ENCODE peak calls at places on chromosome 9, in seven cellular contexts. One of them, this sample, is unnamed.

GRCh38 chr9:4435197-4435596 is 55.1 kb upstream of the SLC1A1 start:
- DNase-seq in HT1080: peak
- DNase-seq in NCI-H1436 treated with DMSO at 0.1 percent for 48 hours: no peak
- DNase-seq in NCI-H446 treated with DMSO at 0.1 percent for 48 hours: no peak
- DNase-seq in NCI-H1417 treated with DMSO at 0.1 percent for 48 hours: no peak
- DNase-seq in HT-29: peak
- DNase-seq in foreskin fibroblast: peak
- DNase-seq in this sample: no peak

GRCh38 chr9:40925149-40925548 is 203.3 kb downstream of the FOXD4L6 start:
- DNase-seq in NCI-H446 treated with DMSO at 0.1 percent for 48 hours: no peak
- DNase-seq in HT-29: no peak
- DNase-seq in HT1080: no peak
- DNase-seq in NCI-H1417 treated with DMSO at 0.1 percent for 48 hours: no peak
- DNase-seq in NCI-H1436 treated with DMSO at 0.1 percent for 48 hours: no peak
- DNase-seq in foreskin fibroblast: no peak
- DNase-seq in this sample: no peak

GRCh38 chr9:92718086-92719001 is 46.3 kb downstream of the BICD2 start:
- DNase-seq in NCI-H1417 treated with DMSO at 0.1 percent for 48 hours: no peak
- DNase-seq in NCI-H446 treated with DMSO at 0.1 percent for 48 hours: no peak
- DNase-seq in HT-29: no peak
- DNase-seq in NCI-H1436 treated with DMSO at 0.1 percent for 48 hours: no peak
- DNase-seq in HT1080: no peak
- DNase-seq in foreskin fibroblast: no peak
- DNase-seq in this sample: peak

GRCh38 chr9:94908583-94909249 is 182.2 kb downstream of the AOPEP start:
- DNase-seq in HT1080: no peak
- DNase-seq in HT-29: peak
- DNase-seq in NCI-H446 treated with DMSO at 0.1 percent for 48 hours: no peak
- DNase-seq in NCI-H1436 treated with DMSO at 0.1 percent for 48 hours: no peak
- DNase-seq in foreskin fibroblast: no peak
- DNase-seq in NCI-H1417 treated with DMSO at 0.1 percent for 48 hours: no peak
- DNase-seq in this sample: no peak

GRCh38 chr9:8734760-8735159 is 935.2 kb upstream of the DMAC1 start:
- DNase-seq in NCI-H1436 treated with DMSO at 0.1 percent for 48 hours: no peak
- DNase-seq in NCI-H446 treated with DMSO at 0.1 percent for 48 hours: no peak
- DNase-seq in HT-29: no peak
- DNase-seq in foreskin fibroblast: no peak
- DNase-seq in NCI-H1417 treated with DMSO at 0.1 percent for 48 hours: no peak
- DNase-seq in HT1080: no peak
- DNase-seq in this sample: no peak

GRCh38 chr9:132268725-132269352 is 85.9 kb downstream of the SETX start:
- DNase-seq in HT1080: peak
- DNase-seq in NCI-H1436 treated with DMSO at 0.1 percent for 48 hours: peak
- DNase-seq in HT-29: peak
- DNase-seq in foreskin fibroblast: peak
- DNase-seq in NCI-H1417 treated with DMSO at 0.1 percent for 48 hours: peak
- DNase-seq in NCI-H446 treated with DMSO at 0.1 percent for 48 hours: peak
- DNase-seq in this sample: peak

GRCh38 chr9:91813261-91813795 is 136.7 kb downstream of the ROR2 start:
- DNase-seq in HT-29: no peak
- DNase-seq in NCI-H1436 treated with DMSO at 0.1 percent for 48 hours: no peak
- DNase-seq in foreskin fibroblast: no peak
- DNase-seq in NCI-H446 treated with DMSO at 0.1 percent for 48 hours: no peak
- DNase-seq in NCI-H1417 treated with DMSO at 0.1 percent for 48 hours: no peak
- DNase-seq in HT1080: no peak
- DNase-seq in this sample: no peak

GRCh38 chr9:113568481-113569321 is 105.2 kb downstream of the RGS3 start:
- DNase-seq in NCI-H446 treated with DMSO at 0.1 percent for 48 hours: peak
- DNase-seq in HT-29: no peak
- DNase-seq in NCI-H1436 treated with DMSO at 0.1 percent for 48 hours: no peak
- DNase-seq in NCI-H1417 treated with DMSO at 0.1 percent for 48 hours: no peak
- DNase-seq in foreskin fibroblast: no peak
- DNase-seq in HT1080: no peak
- DNase-seq in this sample: no peak

GRCh38 chr9:18542837-18543405 is 69.0 kb downstream of the ADAMTSL1 start:
- DNase-seq in foreskin fibroblast: peak
- DNase-seq in NCI-H446 treated with DMSO at 0.1 percent for 48 hours: no peak
- DNase-seq in HT-29: no peak
- DNase-seq in NCI-H1417 treated with DMSO at 0.1 percent for 48 hours: no peak
- DNase-seq in NCI-H1436 treated with DMSO at 0.1 percent for 48 hours: no peak
- DNase-seq in HT1080: peak
- DNase-seq in this sample: no peak

GRCh38 chr9:87812375-87813118 is 70.1 kb upstream of the SPATA31E1 start:
- DNase-seq in NCI-H446 treated with DMSO at 0.1 percent for 48 hours: no peak
- DNase-seq in NCI-H1436 treated with DMSO at 0.1 percent for 48 hours: no peak
- DNase-seq in HT1080: peak
- DNase-seq in HT-29: peak
- DNase-seq in foreskin fibroblast: peak
- DNase-seq in NCI-H1417 treated with DMSO at 0.1 percent for 48 hours: no peak
- DNase-seq in this sample: peak

GRCh38 chr9:126613656-126614055 is at the start of gene LMX1B:
- DNase-seq in foreskin fibroblast: peak
- DNase-seq in HT1080: no peak
- DNase-seq in NCI-H1417 treated with DMSO at 0.1 percent for 48 hours: no peak
- DNase-seq in NCI-H446 treated with DMSO at 0.1 percent for 48 hours: no peak
- DNase-seq in NCI-H1436 treated with DMSO at 0.1 percent for 48 hours: no peak
- DNase-seq in HT-29: no peak
- DNase-seq in this sample: no peak

GRCh38 chr9:36143242-36143641 is 6.7 kb downstream of the GLIPR2 start:
- DNase-seq in NCI-H1436 treated with DMSO at 0.1 percent for 48 hours: no peak
- DNase-seq in NCI-H446 treated with DMSO at 0.1 percent for 48 hours: no peak
- DNase-seq in NCI-H1417 treated with DMSO at 0.1 percent for 48 hours: no peak
- DNase-seq in HT-29: no peak
- DNase-seq in foreskin fibroblast: no peak
- DNase-seq in HT1080: no peak
- DNase-seq in this sample: no peak

GRCh38 chr9:125189011-125189360 is 617 bp downstream of the PPP6C start:
- DNase-seq in HT-29: peak
- DNase-seq in NCI-H1436 treated with DMSO at 0.1 percent for 48 hours: no peak
- DNase-seq in NCI-H446 treated with DMSO at 0.1 percent for 48 hours: no peak
- DNase-seq in foreskin fibroblast: peak
- DNase-seq in HT1080: no peak
- DNase-seq in NCI-H1417 treated with DMSO at 0.1 percent for 48 hours: no peak
- DNase-seq in this sample: no peak

GRCh38 chr9:121662896-121663580 is 11.6 kb downstream of the DAB2IP start:
- DNase-seq in foreskin fibroblast: no peak
- DNase-seq in HT-29: no peak
- DNase-seq in NCI-H446 treated with DMSO at 0.1 percent for 48 hours: no peak
- DNase-seq in NCI-H1417 treated with DMSO at 0.1 percent for 48 hours: no peak
- DNase-seq in NCI-H1436 treated with DMSO at 0.1 percent for 48 hours: no peak
- DNase-seq in HT1080: no peak
- DNase-seq in this sample: no peak

GRCh38 chr9:108053555-108054061 is 564.0 kb upstream of the KLF4 start:
- DNase-seq in foreskin fibroblast: peak
- DNase-seq in NCI-H446 treated with DMSO at 0.1 percent for 48 hours: no peak
- DNase-seq in NCI-H1436 treated with DMSO at 0.1 percent for 48 hours: peak
- DNase-seq in HT1080: no peak
- DNase-seq in NCI-H1417 treated with DMSO at 0.1 percent for 48 hours: no peak
- DNase-seq in HT-29: peak
- DNase-seq in this sample: no peak

GRCh38 chr9:69498430-69498829 is 173.4 kb downstream of the ENTREP1 start:
- DNase-seq in NCI-H1417 treated with DMSO at 0.1 percent for 48 hours: no peak
- DNase-seq in NCI-H446 treated with DMSO at 0.1 percent for 48 hours: no peak
- DNase-seq in NCI-H1436 treated with DMSO at 0.1 percent for 48 hours: no peak
- DNase-seq in foreskin fibroblast: no peak
- DNase-seq in HT-29: no peak
- DNase-seq in HT1080: no peak
- DNase-seq in this sample: no peak

GRCh38 chr9:133821606-133822438 is 83.7 kb upstream of the SARDH start:
- DNase-seq in NCI-H446 treated with DMSO at 0.1 percent for 48 hours: no peak
- DNase-seq in foreskin fibroblast: no peak
- DNase-seq in HT1080: no peak
- DNase-seq in NCI-H1417 treated with DMSO at 0.1 percent for 48 hours: no peak
- DNase-seq in HT-29: no peak
- DNase-seq in NCI-H1436 treated with DMSO at 0.1 percent for 48 hours: no peak
- DNase-seq in this sample: no peak

GRCh38 chr9:89667730-89668129 is 62.9 kb downstream of the GADD45G start:
- DNase-seq in HT-29: no peak
- DNase-seq in HT1080: no peak
- DNase-seq in NCI-H1436 treated with DMSO at 0.1 percent for 48 hours: peak
- DNase-seq in NCI-H446 treated with DMSO at 0.1 percent for 48 hours: no peak
- DNase-seq in foreskin fibroblast: no peak
- DNase-seq in NCI-H1417 treated with DMSO at 0.1 percent for 48 hours: peak
- DNase-seq in this sample: no peak

GRCh38 chr9:12696931-12697622 is 3.9 kb downstream of the TYRP1 start:
- DNase-seq in HT1080: no peak
- DNase-seq in NCI-H446 treated with DMSO at 0.1 percent for 48 hours: no peak
- DNase-seq in HT-29: no peak
- DNase-seq in NCI-H1436 treated with DMSO at 0.1 percent for 48 hours: no peak
- DNase-seq in foreskin fibroblast: no peak
- DNase-seq in NCI-H1417 treated with DMSO at 0.1 percent for 48 hours: no peak
- DNase-seq in this sample: no peak

GRCh38 chr9:95874303-95874988 is 1.0 kb upstream of the ERCC6L2 start:
- DNase-seq in NCI-H1436 treated with DMSO at 0.1 percent for 48 hours: no peak
- DNase-seq in HT1080: peak
- DNase-seq in foreskin fibroblast: peak
- DNase-seq in NCI-H1417 treated with DMSO at 0.1 percent for 48 hours: no peak
- DNase-seq in NCI-H446 treated with DMSO at 0.1 percent for 48 hours: no peak
- DNase-seq in HT-29: no peak
- DNase-seq in this sample: no peak

GRCh38 chr9:133615101-133615896 is 6.1 kb upstream of the FAM163B start:
- DNase-seq in NCI-H1417 treated with DMSO at 0.1 percent for 48 hours: no peak
- DNase-seq in NCI-H446 treated with DMSO at 0.1 percent for 48 hours: no peak
- DNase-seq in HT-29: no peak
- DNase-seq in foreskin fibroblast: no peak
- DNase-seq in HT1080: no peak
- DNase-seq in NCI-H1436 treated with DMSO at 0.1 percent for 48 hours: no peak
- DNase-seq in this sample: no peak

GRCh38 chr9:113160571-113160970 is 9.8 kb downstream of the SLC31A2 start:
- DNase-seq in HT-29: no peak
- DNase-seq in foreskin fibroblast: no peak
- DNase-seq in HT1080: no peak
- DNase-seq in NCI-H1417 treated with DMSO at 0.1 percent for 48 hours: no peak
- DNase-seq in NCI-H446 treated with DMSO at 0.1 percent for 48 hours: no peak
- DNase-seq in NCI-H1436 treated with DMSO at 0.1 percent for 48 hours: no peak
- DNase-seq in this sample: no peak

GRCh38 chr9:26361010-26361409 is 531.6 kb downstream of the CAAP1 start:
- DNase-seq in HT-29: no peak
- DNase-seq in NCI-H1417 treated with DMSO at 0.1 percent for 48 hours: no peak
- DNase-seq in NCI-H446 treated with DMSO at 0.1 percent for 48 hours: no peak
- DNase-seq in foreskin fibroblast: no peak
- DNase-seq in HT1080: no peak
- DNase-seq in NCI-H1436 treated with DMSO at 0.1 percent for 48 hours: no peak
- DNase-seq in this sample: no peak

GRCh38 chr9:95089257-95089873 is 228.1 kb downstream of the FANCC start:
- DNase-seq in NCI-H1436 treated with DMSO at 0.1 percent for 48 hours: no peak
- DNase-seq in NCI-H446 treated with DMSO at 0.1 percent for 48 hours: no peak
- DNase-seq in foreskin fibroblast: no peak
- DNase-seq in HT-29: no peak
- DNase-seq in NCI-H1417 treated with DMSO at 0.1 percent for 48 hours: no peak
- DNase-seq in HT1080: no peak
- DNase-seq in this sample: no peak

GRCh38 chr9:133991964-133992779 is at the start of gene VAV2:
- DNase-seq in NCI-H1436 treated with DMSO at 0.1 percent for 48 hours: no peak
- DNase-seq in foreskin fibroblast: peak
- DNase-seq in HT1080: peak
- DNase-seq in HT-29: peak
- DNase-seq in NCI-H1417 treated with DMSO at 0.1 percent for 48 hours: peak
- DNase-seq in NCI-H446 treated with DMSO at 0.1 percent for 48 hours: no peak
- DNase-seq in this sample: no peak

GRCh38 chr9:126664893-126665695 is 51.4 kb downstream of the LMX1B start:
- DNase-seq in foreskin fibroblast: no peak
- DNase-seq in NCI-H1417 treated with DMSO at 0.1 percent for 48 hours: no peak
- DNase-seq in NCI-H446 treated with DMSO at 0.1 percent for 48 hours: no peak
- DNase-seq in HT-29: no peak
- DNase-seq in HT1080: no peak
- DNase-seq in NCI-H1436 treated with DMSO at 0.1 percent for 48 hours: no peak
- DNase-seq in this sample: no peak